ENCODE peak calls at places on chromosomes 3 and 15, in eight cellular contexts. P is neural progenitor cell, D is cardiac fibroblast, F is coronary artery, A is IMR-90, H is Peyer's patch, J is GM20000, N is tibial nerve. S is an unnamed sample.

GRCh38 chr15:40782609-40783227 is 12.9 kb downstream of the C15orf62 start:
- DNase-seq in P (peak), D (peak), F (no peak), A (no peak), H (peak), J (peak), N (no peak), S (peak)

GRCh38 chr15:26864664-26865191 is 2.1 kb upstream of the GABRA5 start:
- DNase-seq in P (peak), D (peak), F (no peak), A (peak), H (no peak), J (no peak), N (no peak), S (no peak)

GRCh38 chr15:91156175-91156726 is 56.2 kb downstream of the SV2B start:
- DNase-seq in P (no peak), D (no peak), F (no peak), A (no peak), H (no peak), J (no peak), N (no peak), S (no peak)

GRCh38 chr3:194333212-194333980 is 17.7 kb downstream of the CPN2 start:
- DNase-seq in P (peak), D (peak), F (peak), A (peak), H (peak), J (peak), N (peak), S (peak)

GRCh38 chr3:57397175-57398026 is 104.9 kb upstream of the ASB14 start:
- DNase-seq in P (peak), D (peak), F (no peak), A (peak), H (peak), J (peak), N (no peak), S (no peak)

GRCh38 chr15:67161881-67162280 is 92.6 kb downstream of the AAGAB start:
- DNase-seq in P (no peak), D (peak), F (no peak), A (no peak), H (no peak), J (no peak), N (no peak), S (no peak)

GRCh38 chr3:79361748-79362378 is 405.9 kb downstream of the ROBO1 start:
- DNase-seq in P (peak), D (peak), F (no peak), A (peak), H (no peak), J (peak), N (no peak), S (no peak)

GRCh38 chr3:118884748-118885206 is 149.9 kb downstream of the IGSF11 start:
- DNase-seq in P (peak), D (peak), F (no peak), A (peak), H (peak), J (peak), N (peak), S (peak)

GRCh38 chr3:110495201-110495927 is 576.3 kb upstream of the NECTIN3 start:
- DNase-seq in P (no peak), D (no peak), F (no peak), A (no peak), H (no peak), J (no peak), N (no peak), S (peak)

GRCh38 chr3:178597388-178597787 is 61.2 kb downstream of the KCNMB2 start:
- DNase-seq in P (no peak), D (no peak), F (no peak), A (no peak), H (no peak), J (no peak), N (no peak), S (no peak)

GRCh38 chr15:96336643-96337353 is 6.3 kb downstream of the NR2F2 start:
- DNase-seq in P (peak), D (peak), F (peak), A (no peak), H (no peak), J (no peak), N (no peak), S (no peak)

GRCh38 chr15:84947947-84948830 is 33.5 kb upstream of the PDE8A start:
- DNase-seq in P (no peak), D (peak), F (no peak), A (peak), H (no peak), J (no peak), N (no peak), S (no peak)

GRCh38 chr3:37862219-37862711 is 585 bp downstream of the CTDSPL start:
- DNase-seq in P (peak), D (peak), F (no peak), A (peak), H (no peak), J (peak), N (no peak), S (peak)

GRCh38 chr3:57170946-57171345 is 5.8 kb upstream of the IL17RD start:
- DNase-seq in P (no peak), D (no peak), F (no peak), A (no peak), H (no peak), J (no peak), N (no peak), S (no peak)

GRCh38 chr3:185648396-185648795 is 62.3 kb downstream of the SENP2 start:
- DNase-seq in P (no peak), D (no peak), F (no peak), A (no peak), H (no peak), J (no peak), N (no peak), S (no peak)

GRCh38 chr15:79858469-79858868 is 38.3 kb downstream of the MTHFS start:
- DNase-seq in P (no peak), D (peak), F (no peak), A (no peak), H (no peak), J (no peak), N (no peak), S (no peak)

GRCh38 chr15:92797168-92798052 is 102.7 kb upstream of the CHD2 start:
- DNase-seq in P (peak), D (peak), F (no peak), A (peak), H (no peak), J (peak), N (no peak), S (no peak)

GRCh38 chr3:12303532-12303931 is 14.7 kb downstream of the PPARG start:
- DNase-seq in P (no peak), D (peak), F (no peak), A (peak), H (no peak), J (no peak), N (no peak), S (no peak)

DNA sequence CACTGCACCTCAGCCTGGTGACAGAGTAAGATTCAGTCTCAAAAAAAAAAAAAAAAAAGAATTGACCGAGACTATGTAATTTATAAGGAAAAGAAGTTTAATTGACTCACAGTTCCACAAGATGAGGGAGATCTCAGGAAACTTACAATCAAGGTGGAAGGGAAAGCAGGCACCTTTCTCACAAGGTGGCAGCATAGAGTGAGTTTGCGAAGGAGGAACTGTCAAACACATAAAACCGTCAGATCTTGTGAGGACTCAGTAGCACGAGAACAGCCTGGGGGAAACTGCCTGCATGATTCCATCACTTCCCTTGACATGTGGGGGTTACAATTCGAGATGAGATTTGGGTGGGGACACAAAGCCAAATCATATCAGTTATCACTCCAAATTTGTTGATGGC is 380.9 kb downstream of the EDEM1 start:
- DNase-seq in P (peak), D (no peak), F (no peak), A (no peak), H (no peak), J (no peak), N (no peak), S (no peak)
- TF ChIP-seq CTCF in P (peak), D (no peak), F (no peak), A (no peak), H (no peak), J (no peak), N (no peak), S (no peak)

GRCh38 chr3:72310028-72310987 is 525.4 kb upstream of the PROK2 start:
- DNase-seq in P (no peak), D (peak), F (no peak), A (peak), H (peak), J (peak), N (no peak), S (no peak)
- TF ChIP-seq CTCF in P (no peak), D (no peak), F (no peak), A (no peak), H (no peak), J (no peak), N (no peak), S (no peak)

GRCh38 chr3:122690096-122690495 is 9.5 kb downstream of the PARP14 start:
- DNase-seq in P (no peak), D (no peak), F (no peak), A (no peak), H (no peak), J (no peak), N (no peak), S (no peak)
- TF ChIP-seq CTCF in P (no peak), D (no peak), F (no peak), A (no peak), H (no peak), J (no peak), N (no peak), S (no peak)

GRCh38 chr3:54222318-54222717 is 100.0 kb downstream of the CACNA2D3 start:
- DNase-seq in P (no peak), D (no peak), F (no peak), A (no peak), H (no peak), J (no peak), N (no peak), S (no peak)

GRCh38 chr3:54212723-54213122 is 90.4 kb downstream of the CACNA2D3 start:
- DNase-seq in P (no peak), D (no peak), F (no peak), A (no peak), H (no peak), J (no peak), N (no peak), S (no peak)

GRCh38 chr3:54213910-54214309 is 91.6 kb downstream of the CACNA2D3 start:
- DNase-seq in P (no peak), D (no peak), F (no peak), A (no peak), H (no peak), J (no peak), N (no peak), S (no peak)

GRCh38 chr3:54215521-54215920 is 93.2 kb downstream of the CACNA2D3 start:
- DNase-seq in P (peak), D (no peak), F (no peak), A (no peak), H (no peak), J (no peak), N (no peak), S (no peak)

GRCh38 chr3:54217828-54218227 is 95.5 kb downstream of the CACNA2D3 start:
- DNase-seq in P (no peak), D (no peak), F (no peak), A (no peak), H (no peak), J (no peak), N (no peak), S (no peak)
- TF ChIP-seq CTCF in P (no peak), D (no peak), F (no peak), A (no peak), H (no peak), J (no peak), N (no peak), S (no peak)

GRCh38 chr3:150830094-150830681 is 67.2 kb upstream of the SIAH2 start:
- DNase-seq in P (peak), D (peak), F (no peak), A (no peak), H (no peak), J (peak), N (no peak), S (no peak)
- TF ChIP-seq CTCF in P (peak), D (no peak), F (no peak), A (no peak), H (no peak), J (no peak), N (no peak), S (no peak)

S was measured in upper lobe of right lung.